ENCODE peak calls at places on chromosomes 7 and 10, in six cellular contexts. One of them, this sample, is unnamed.

GRCh38 chr10:44981172-44982113 is 2.8 kb upstream of the DEPP1 start:
- DNase-seq in astrocyte: peak; percentile 93
- DNase-seq in fibroblast of lung: peak; percentile 85
- DNase-seq in pancreas: peak; percentile 68
- DNase-seq in IMR-90: peak; percentile 92
- DNase-seq in WERI-Rb-1: no peak
- DNase-seq in this sample: peak; percentile 69

GRCh38 chr10:6046458-6047325 is 15.5 kb downstream of the IL2RA start:
- DNase-seq in astrocyte: no peak
- DNase-seq in fibroblast of lung: no peak
- DNase-seq in pancreas: no peak
- DNase-seq in IMR-90: no peak
- DNase-seq in WERI-Rb-1: no peak
- DNase-seq in this sample: no peak

GRCh38 chr7:123242467-123243097 is 42.8 kb upstream of the SLC13A1 start:
- DNase-seq in astrocyte: no peak
- DNase-seq in fibroblast of lung: no peak
- DNase-seq in pancreas: no peak
- DNase-seq in IMR-90: no peak
- DNase-seq in WERI-Rb-1: peak; percentile 45
- DNase-seq in this sample: no peak

GRCh38 chr10:103877861-103878260 is 22.5 kb upstream of the SH3PXD2A start:
- DNase-seq in astrocyte: no peak
- DNase-seq in fibroblast of lung: no peak
- DNase-seq in pancreas: no peak
- DNase-seq in IMR-90: no peak
- DNase-seq in WERI-Rb-1: no peak
- DNase-seq in this sample: no peak

GRCh38 chr7:38584443-38585210 is 46.5 kb downstream of the AMPH start:
- DNase-seq in astrocyte: peak; percentile 68
- DNase-seq in fibroblast of lung: peak; percentile 31
- DNase-seq in pancreas: no peak
- DNase-seq in IMR-90: peak; percentile 71
- DNase-seq in WERI-Rb-1: no peak
- DNase-seq in this sample: no peak

GRCh38 chr10:15169555-15170407 is 1.3 kb upstream of the NMT2 start:
- DNase-seq in astrocyte: no peak
- DNase-seq in fibroblast of lung: no peak
- DNase-seq in pancreas: no peak
- DNase-seq in IMR-90: no peak
- DNase-seq in WERI-Rb-1: no peak
- DNase-seq in this sample: no peak

GRCh38 chr10:98267069-98267893 is 713 bp downstream of the LOXL4 start:
- DNase-seq in astrocyte: no peak
- DNase-seq in fibroblast of lung: no peak
- DNase-seq in pancreas: no peak
- DNase-seq in IMR-90: no peak
- DNase-seq in WERI-Rb-1: no peak
- DNase-seq in this sample: no peak

GRCh38 chr10:92901819-92902234 is 53.5 kb downstream of the EXOC6 start:
- DNase-seq in astrocyte: no peak
- DNase-seq in fibroblast of lung: no peak
- DNase-seq in pancreas: no peak
- DNase-seq in IMR-90: no peak
- DNase-seq in WERI-Rb-1: no peak
- DNase-seq in this sample: no peak

GRCh38 chr10:88122145-88122544 is 258.7 kb downstream of the PTEN start:
- DNase-seq in astrocyte: no peak
- DNase-seq in fibroblast of lung: no peak
- DNase-seq in pancreas: no peak
- DNase-seq in IMR-90: no peak
- DNase-seq in WERI-Rb-1: peak; percentile 70
- DNase-seq in this sample: no peak

GRCh38 chr7:105806592-105807266 is 69.7 kb downstream of the ATXN7L1 start:
- DNase-seq in astrocyte: peak; percentile 62
- DNase-seq in fibroblast of lung: peak; percentile 58
- DNase-seq in pancreas: no peak
- DNase-seq in IMR-90: peak; percentile 79
- DNase-seq in WERI-Rb-1: no peak
- DNase-seq in this sample: no peak

GRCh38 chr10:74165530-74165901 is 14.5 kb downstream of the ADK start:
- DNase-seq in astrocyte: no peak
- DNase-seq in fibroblast of lung: peak; percentile 42
- DNase-seq in pancreas: no peak
- DNase-seq in IMR-90: peak; percentile 39
- DNase-seq in WERI-Rb-1: no peak
- DNase-seq in this sample: no peak

GRCh38 chr10:71346731-71347130 is 27.7 kb downstream of the SLC29A3 start:
- DNase-seq in astrocyte: no peak
- DNase-seq in fibroblast of lung: no peak
- DNase-seq in pancreas: no peak
- DNase-seq in IMR-90: no peak
- DNase-seq in WERI-Rb-1: peak; percentile 97
- DNase-seq in this sample: no peak

GRCh38 chr10:129613377-129613980 is 146.4 kb downstream of the MGMT start:
- DNase-seq in astrocyte: no peak
- DNase-seq in fibroblast of lung: no peak
- DNase-seq in pancreas: no peak
- DNase-seq in IMR-90: no peak
- DNase-seq in WERI-Rb-1: no peak
- DNase-seq in this sample: no peak

GRCh38 chr10:29357962-29358635 is 69.2 kb downstream of the LYZL1 start:
- DNase-seq in astrocyte: no peak
- DNase-seq in fibroblast of lung: no peak
- DNase-seq in pancreas: no peak
- DNase-seq in IMR-90: no peak
- DNase-seq in WERI-Rb-1: no peak
- DNase-seq in this sample: no peak

GRCh38 chr10:125060486-125060850 is 99.9 kb downstream of the CTBP2 start:
- DNase-seq in astrocyte: peak; percentile 84
- DNase-seq in fibroblast of lung: no peak
- DNase-seq in pancreas: no peak
- DNase-seq in IMR-90: peak; percentile 56
- DNase-seq in WERI-Rb-1: no peak
- DNase-seq in this sample: no peak

GRCh38 chr10:7908541-7909210 is 90.4 kb downstream of the TAF3 start:
- DNase-seq in astrocyte: peak; percentile 18
- DNase-seq in fibroblast of lung: no peak
- DNase-seq in pancreas: peak; percentile 61
- DNase-seq in IMR-90: peak; percentile 6
- DNase-seq in WERI-Rb-1: no peak
- DNase-seq in this sample: no peak

GRCh38 chr7:137695942-137696341 is 150.8 kb downstream of the DGKI start:
- DNase-seq in astrocyte: no peak
- DNase-seq in fibroblast of lung: no peak
- DNase-seq in pancreas: no peak
- DNase-seq in IMR-90: no peak
- DNase-seq in WERI-Rb-1: no peak
- DNase-seq in this sample: no peak

GRCh38 chr7:102119925-102120324 is 166.7 kb upstream of the SH2B2 start:
- DNase-seq in astrocyte: no peak
- DNase-seq in fibroblast of lung: no peak
- DNase-seq in pancreas: no peak
- DNase-seq in IMR-90: no peak
- DNase-seq in WERI-Rb-1: no peak
- DNase-seq in this sample: no peak

GRCh38 chr7:16668978-16669377 is 23.0 kb downstream of the BZW2 start:
- DNase-seq in astrocyte: no peak
- DNase-seq in fibroblast of lung: peak; percentile 44
- DNase-seq in pancreas: no peak
- DNase-seq in IMR-90: no peak
- DNase-seq in WERI-Rb-1: no peak
- DNase-seq in this sample: no peak

GRCh38 chr7:116327135-116327534 is 116.8 kb downstream of the TES start:
- DNase-seq in astrocyte: no peak
- DNase-seq in fibroblast of lung: peak; percentile 51
- DNase-seq in pancreas: no peak
- DNase-seq in IMR-90: no peak
- DNase-seq in WERI-Rb-1: no peak
- DNase-seq in this sample: no peak

GRCh38 chr10:71817831-71818268 is 33.2 kb downstream of the PSAP start:
- DNase-seq in astrocyte: no peak
- DNase-seq in fibroblast of lung: no peak
- DNase-seq in pancreas: no peak
- DNase-seq in IMR-90: no peak
- DNase-seq in WERI-Rb-1: no peak
- DNase-seq in this sample: peak; percentile 85

GRCh38 chr10:63910806-63911205 is 389.6 kb downstream of the REEP3 start:
- DNase-seq in astrocyte: no peak
- DNase-seq in fibroblast of lung: no peak
- DNase-seq in pancreas: no peak
- DNase-seq in IMR-90: no peak
- DNase-seq in WERI-Rb-1: no peak
- DNase-seq in this sample: no peak

GRCh38 chr10:100100651-100101525 is 19.2 kb upstream of the CPN1 start:
- DNase-seq in astrocyte: peak; percentile 3
- DNase-seq in fibroblast of lung: peak; percentile 7
- DNase-seq in pancreas: no peak
- DNase-seq in IMR-90: peak; percentile 42
- DNase-seq in WERI-Rb-1: peak; percentile 27
- DNase-seq in this sample: no peak

GRCh38 chr7:151384776-151385625 is 24.8 kb downstream of the WDR86 start:
- DNase-seq in astrocyte: no peak
- DNase-seq in fibroblast of lung: no peak
- DNase-seq in pancreas: no peak
- DNase-seq in IMR-90: no peak
- DNase-seq in WERI-Rb-1: peak; percentile 6
- DNase-seq in this sample: peak; percentile 45

GRCh38 chr7:151383638-151384351 is 26.0 kb downstream of the WDR86 start:
- DNase-seq in astrocyte: no peak
- DNase-seq in fibroblast of lung: no peak
- DNase-seq in pancreas: no peak
- DNase-seq in IMR-90: no peak
- DNase-seq in WERI-Rb-1: peak; percentile 3
- DNase-seq in this sample: no peak

GRCh38 chr7:151382079-151382885 is 27.6 kb downstream of the WDR86 start:
- DNase-seq in astrocyte: no peak
- DNase-seq in fibroblast of lung: no peak
- DNase-seq in pancreas: no peak
- DNase-seq in IMR-90: no peak
- DNase-seq in WERI-Rb-1: peak; percentile 6
- DNase-seq in this sample: no peak

GRCh38 chr7:151385626-151386300 is 24.1 kb downstream of the WDR86 start:
- DNase-seq in astrocyte: no peak
- DNase-seq in fibroblast of lung: no peak
- DNase-seq in pancreas: no peak
- DNase-seq in IMR-90: no peak
- DNase-seq in WERI-Rb-1: peak; percentile 2
- DNase-seq in this sample: peak; percentile 45

GRCh38 chr7:151384352-151384697 is 25.5 kb downstream of the WDR86 start:
- DNase-seq in astrocyte: no peak
- DNase-seq in fibroblast of lung: no peak
- DNase-seq in pancreas: no peak
- DNase-seq in IMR-90: no peak
- DNase-seq in WERI-Rb-1: no peak
- DNase-seq in this sample: no peak
- H3K27me3 ChIP-seq in astrocyte: peaks cover 34% of the 10 kb centered on the region
- H3K27me3 ChIP-seq in fibroblast of lung: peaks cover 22% of the 10 kb centered on the region
- H3K27me3 ChIP-seq in pancreas: no peaks in the 10 kb centered on the region
- H3K27me3 ChIP-seq in IMR-90: peaks cover 48% of the 10 kb centered on the region
- H3K27me3 ChIP-seq in WERI-Rb-1: peaks cover 16% of the 10 kb centered on the region
- H3K27me3 ChIP-seq in this sample: no peaks in the 10 kb centered on the region

DNA sequence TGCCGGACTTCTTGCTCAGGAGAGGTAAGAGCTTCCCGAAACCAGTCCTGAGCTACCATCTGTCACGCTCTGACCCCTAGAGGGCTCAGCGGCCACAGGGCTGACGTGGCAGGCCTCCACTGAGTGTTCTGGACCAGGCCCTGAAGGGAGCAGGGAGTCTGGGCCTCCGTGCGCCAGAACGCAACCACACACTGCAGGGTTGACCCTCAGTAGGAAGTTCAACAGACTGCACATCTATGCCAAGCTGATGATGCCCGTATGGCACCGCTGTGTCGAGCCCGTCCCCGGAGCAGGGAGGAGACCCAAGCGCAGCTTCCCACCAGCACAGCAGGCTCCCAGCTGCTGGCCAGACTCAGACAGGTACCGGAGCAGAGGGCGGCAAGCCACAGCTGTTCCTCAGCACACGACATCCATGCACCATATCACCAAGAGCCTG is 39.2 kb downstream of the CAMK2B start:
- DNase-seq in astrocyte: no peak
- DNase-seq in fibroblast of lung: no peak
- DNase-seq in pancreas: no peak
- DNase-seq in IMR-90: no peak
- DNase-seq in WERI-Rb-1: peak; percentile 54
- DNase-seq in this sample: peak; percentile 51
- TF ChIP-seq CTCF in astrocyte: no peak
- TF ChIP-seq CTCF in fibroblast of lung: no peak
- TF ChIP-seq CTCF in pancreas: no peak
- TF ChIP-seq CTCF in IMR-90: no peak
- TF ChIP-seq CTCF in WERI-Rb-1: peak; percentile 51
- TF ChIP-seq CTCF in this sample: no peak

GRCh38 chr7:28958946-28959417 is 852 bp upstream of the TRIL start:
- DNase-seq in astrocyte: no peak
- DNase-seq in fibroblast of lung: no peak
- DNase-seq in pancreas: no peak
- DNase-seq in IMR-90: no peak
- DNase-seq in WERI-Rb-1: no peak
- DNase-seq in this sample: no peak
- H3K27me3 ChIP-seq in astrocyte: peaks cover 28% of the 10 kb centered on the region
- H3K27me3 ChIP-seq in fibroblast of lung: peaks cover 40% of the 10 kb centered on the region
- H3K27me3 ChIP-seq in pancreas: no peaks in the 10 kb centered on the region
- H3K27me3 ChIP-seq in IMR-90: peaks cover 60% of the 10 kb centered on the region
- H3K27me3 ChIP-seq in WERI-Rb-1: peaks cover 83% of the 10 kb centered on the region
- H3K27me3 ChIP-seq in this sample: peaks cover 21% of the 10 kb centered on the region

GRCh38 chr10:96560489-96560888 is 26.3 kb downstream of the TM9SF3 start:
- DNase-seq in astrocyte: no peak
- DNase-seq in fibroblast of lung: no peak
- DNase-seq in pancreas: no peak
- DNase-seq in IMR-90: no peak
- DNase-seq in WERI-Rb-1: no peak
- DNase-seq in this sample: no peak

GRCh38 chr10:96560970-96561887 is 25.6 kb downstream of the TM9SF3 start:
- DNase-seq in astrocyte: no peak
- DNase-seq in fibroblast of lung: peak; percentile 31
- DNase-seq in pancreas: no peak
- DNase-seq in IMR-90: peak; percentile 48
- DNase-seq in WERI-Rb-1: no peak
- DNase-seq in this sample: no peak

DNA sequence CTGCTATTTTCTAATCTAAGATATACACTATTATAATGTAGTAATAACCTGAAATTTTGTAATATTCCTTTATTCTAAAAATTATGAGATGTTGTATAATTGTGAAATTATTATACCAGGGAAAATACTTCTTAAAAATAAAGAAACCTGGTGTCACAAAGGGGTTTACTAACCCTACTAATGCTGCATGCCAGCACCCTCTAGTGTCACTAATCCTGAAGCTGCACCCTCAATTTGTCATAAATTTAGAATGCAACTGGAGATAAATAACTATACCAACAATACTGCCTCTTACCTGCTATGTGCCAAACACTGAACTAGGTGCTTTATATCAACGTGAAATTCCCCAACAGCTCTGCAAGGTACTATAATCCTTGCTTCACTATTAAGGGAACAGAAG is 30.8 kb downstream of the TM9SF3 start:
- DNase-seq in astrocyte: no peak
- DNase-seq in fibroblast of lung: peak; percentile 19
- DNase-seq in pancreas: no peak
- DNase-seq in IMR-90: no peak
- DNase-seq in WERI-Rb-1: no peak
- DNase-seq in this sample: no peak
- TF ChIP-seq CTCF in astrocyte: peak; percentile 34
- TF ChIP-seq CTCF in fibroblast of lung: peak; percentile 37
- TF ChIP-seq CTCF in pancreas: no peak
- TF ChIP-seq CTCF in IMR-90: peak; percentile 33
- TF ChIP-seq CTCF in WERI-Rb-1: peak; percentile 41
- TF ChIP-seq CTCF in this sample: peak; percentile 27

This sample was measured in psoas muscle.